ENCODE peak calls at places on chromosomes 7 and 10, in four cellular contexts. One of them, this sample, is unnamed.

GRCh38 chr7:135333196-135333595 is 99.6 kb downstream of the STRA8 start:
- DNase-seq in HepG2: no peak
- DNase-seq in choroid plexus epithelial cell: no peak
- DNase-seq in glomerular endothelial cell: no peak
- DNase-seq in this sample: no peak

GRCh38 chr10:25627606-25628005 is 306.4 kb upstream of the MYO3A start:
- DNase-seq in HepG2: no peak
- DNase-seq in choroid plexus epithelial cell: peak
- DNase-seq in glomerular endothelial cell: no peak
- DNase-seq in this sample: no peak

GRCh38 chr7:18530224-18531179 is 35.0 kb downstream of the HDAC9 start:
- DNase-seq in HepG2: no peak
- DNase-seq in choroid plexus epithelial cell: no peak
- DNase-seq in glomerular endothelial cell: no peak
- DNase-seq in this sample: no peak

GRCh38 chr7:111108526-111108925 is 17.6 kb downstream of the LRRN3 start:
- DNase-seq in HepG2: peak
- DNase-seq in choroid plexus epithelial cell: peak
- DNase-seq in glomerular endothelial cell: no peak
- DNase-seq in this sample: no peak

GRCh38 chr10:33114451-33114944 is 156.5 kb upstream of the ITGB1 start:
- DNase-seq in HepG2: no peak
- DNase-seq in choroid plexus epithelial cell: peak
- DNase-seq in glomerular endothelial cell: no peak
- DNase-seq in this sample: no peak

GRCh38 chr7:49911906-49912305 is 138.5 kb downstream of the VWC2 start:
- DNase-seq in HepG2: no peak
- DNase-seq in choroid plexus epithelial cell: no peak
- DNase-seq in glomerular endothelial cell: no peak
- DNase-seq in this sample: no peak

GRCh38 chr10:92575961-92576360 is 2.1 kb upstream of the IDE start:
- DNase-seq in HepG2: no peak
- DNase-seq in choroid plexus epithelial cell: peak
- DNase-seq in glomerular endothelial cell: no peak
- DNase-seq in this sample: no peak

GRCh38 chr10:118273662-118274061 is 68.5 kb downstream of the FAM204A start:
- DNase-seq in HepG2: no peak
- DNase-seq in choroid plexus epithelial cell: no peak
- DNase-seq in glomerular endothelial cell: no peak
- DNase-seq in this sample: no peak

GRCh38 chr10:33616921-33617320 is 282.5 kb upstream of the NRP1 start:
- DNase-seq in HepG2: no peak
- DNase-seq in choroid plexus epithelial cell: peak
- DNase-seq in glomerular endothelial cell: no peak
- DNase-seq in this sample: no peak

GRCh38 chr7:106345421-106346166 is 60.8 kb upstream of the NAMPT start:
- DNase-seq in HepG2: no peak
- DNase-seq in choroid plexus epithelial cell: peak
- DNase-seq in glomerular endothelial cell: no peak
- DNase-seq in this sample: no peak

GRCh38 chr10:102669206-102670064 is 25.2 kb downstream of the TRIM8 start:
- DNase-seq in HepG2: peak
- DNase-seq in choroid plexus epithelial cell: no peak
- DNase-seq in glomerular endothelial cell: no peak
- DNase-seq in this sample: peak

GRCh38 chr10:92826061-92826460 is 22.3 kb upstream of the EXOC6 start:
- DNase-seq in HepG2: no peak
- DNase-seq in choroid plexus epithelial cell: no peak
- DNase-seq in glomerular endothelial cell: no peak
- DNase-seq in this sample: no peak

GRCh38 chr7:2002561-2003450 is 229.9 kb downstream of the MAD1L1 start:
- DNase-seq in HepG2: no peak
- DNase-seq in choroid plexus epithelial cell: no peak
- DNase-seq in glomerular endothelial cell: no peak
- DNase-seq in this sample: no peak

GRCh38 chr7:81725496-81726117 is 44.2 kb downstream of the HGF start:
- DNase-seq in HepG2: no peak
- DNase-seq in choroid plexus epithelial cell: peak
- DNase-seq in glomerular endothelial cell: no peak
- DNase-seq in this sample: no peak

GRCh38 chr7:107882766-107883165 is 8.2 kb upstream of the DLD start:
- DNase-seq in HepG2: no peak
- DNase-seq in choroid plexus epithelial cell: no peak
- DNase-seq in glomerular endothelial cell: no peak
- DNase-seq in this sample: no peak

GRCh38 chr10:113216068-113216467 is 266.0 kb downstream of the TCF7L2 start:
- DNase-seq in HepG2: no peak
- DNase-seq in choroid plexus epithelial cell: no peak
- DNase-seq in glomerular endothelial cell: no peak
- DNase-seq in this sample: peak

GRCh38 chr7:158094046-158094445 is 493.6 kb downstream of the PTPRN2 start:
- DNase-seq in HepG2: no peak
- DNase-seq in choroid plexus epithelial cell: no peak
- DNase-seq in glomerular endothelial cell: no peak
- DNase-seq in this sample: no peak

GRCh38 chr10:95422196-95422595 is 131.4 kb upstream of the PDLIM1 start:
- DNase-seq in HepG2: no peak
- DNase-seq in choroid plexus epithelial cell: no peak
- DNase-seq in glomerular endothelial cell: no peak
- DNase-seq in this sample: no peak

GRCh38 chr7:139490130-139490529 is 6.7 kb upstream of the KLRG2 start:
- DNase-seq in HepG2: no peak
- DNase-seq in choroid plexus epithelial cell: peak
- DNase-seq in glomerular endothelial cell: no peak
- DNase-seq in this sample: no peak

GRCh38 chr7:102849538-102849937 is 63.3 kb upstream of the LRRC17 start:
- DNase-seq in HepG2: no peak
- DNase-seq in choroid plexus epithelial cell: no peak
- DNase-seq in glomerular endothelial cell: no peak
- DNase-seq in this sample: no peak

GRCh38 chr10:909831-910230 is 21.7 kb downstream of the LARP4B start:
- DNase-seq in HepG2: no peak
- DNase-seq in choroid plexus epithelial cell: peak
- DNase-seq in glomerular endothelial cell: no peak
- DNase-seq in this sample: no peak

GRCh38 chr10:129472696-129473555 is 5.9 kb downstream of the MGMT start:
- DNase-seq in HepG2: no peak
- DNase-seq in choroid plexus epithelial cell: no peak
- DNase-seq in glomerular endothelial cell: no peak
- DNase-seq in this sample: no peak

GRCh38 chr7:3112499-3113134 is 69.0 kb upstream of the CARD11 start:
- DNase-seq in HepG2: no peak
- DNase-seq in choroid plexus epithelial cell: no peak
- DNase-seq in glomerular endothelial cell: no peak
- DNase-seq in this sample: no peak

GRCh38 chr7:151137841-151138540 is 29.5 kb downstream of the GBX1 start:
- DNase-seq in HepG2: no peak
- DNase-seq in choroid plexus epithelial cell: no peak
- DNase-seq in glomerular endothelial cell: no peak
- DNase-seq in this sample: no peak

GRCh38 chr10:93417264-93417663 is 64.9 kb downstream of the MYOF start:
- DNase-seq in HepG2: no peak
- DNase-seq in choroid plexus epithelial cell: no peak
- DNase-seq in glomerular endothelial cell: no peak
- DNase-seq in this sample: no peak

GRCh38 chr7:129925416-129926002 is 27.3 kb downstream of the UBE2H start:
- DNase-seq in HepG2: no peak
- DNase-seq in choroid plexus epithelial cell: peak
- DNase-seq in glomerular endothelial cell: no peak
- DNase-seq in this sample: no peak

GRCh38 chr7:431041-431440 is 88.6 kb downstream of the PDGFA start:
- DNase-seq in HepG2: no peak
- DNase-seq in choroid plexus epithelial cell: no peak
- DNase-seq in glomerular endothelial cell: no peak
- DNase-seq in this sample: no peak

GRCh38 chr10:106722524-106722923 is 442.0 kb downstream of the SORCS1 start:
- DNase-seq in HepG2: no peak
- DNase-seq in choroid plexus epithelial cell: no peak
- DNase-seq in glomerular endothelial cell: no peak
- DNase-seq in this sample: no peak

GRCh38 chr7:73769481-73770001 is 529 bp downstream of the CLDN3 start:
- DNase-seq in HepG2: no peak
- DNase-seq in choroid plexus epithelial cell: no peak
- DNase-seq in glomerular endothelial cell: no peak
- DNase-seq in this sample: no peak